ENCODE peak calls at places on chromosome 13, in eight cellular contexts. One of them, this sample, is unnamed.

GRCh38 chr13:112723771-112724170 is 33.9 kb downstream of the ATP11A start:
- DNase-seq in BJ: no peak
- DNase-seq in activated B cell treated with CpG ODN at 0.5 μM for 24 hours: no peak
- DNase-seq in heart right ventricle: no peak
- DNase-seq in astrocyte: no peak
- DNase-seq in retinal pigment epithelial cell: no peak
- DNase-seq in cardiac fibroblast: no peak
- DNase-seq in IMR-90: no peak
- DNase-seq in this sample: no peak

GRCh38 chr13:110412132-110412912 is 105.2 kb downstream of the COL4A2 start:
- DNase-seq in activated B cell treated with CpG ODN at 0.5 μM for 24 hours: peak; percentile 39
- DNase-seq in IMR-90: peak; percentile 100
- DNase-seq in BJ: peak; percentile 97
- DNase-seq in cardiac fibroblast: peak; percentile 100
- DNase-seq in retinal pigment epithelial cell: peak; percentile 93
- DNase-seq in astrocyte: peak; percentile 99
- DNase-seq in heart right ventricle: peak; percentile 84
- DNase-seq in this sample: peak; percentile 99

GRCh38 chr13:28641600-28641926 is 17.4 kb upstream of the POMP start:
- DNase-seq in astrocyte: no peak
- DNase-seq in IMR-90: no peak
- DNase-seq in BJ: no peak
- DNase-seq in cardiac fibroblast: peak; percentile 58
- DNase-seq in retinal pigment epithelial cell: no peak
- DNase-seq in activated B cell treated with CpG ODN at 0.5 μM for 24 hours: no peak
- DNase-seq in heart right ventricle: no peak
- DNase-seq in this sample: no peak

GRCh38 chr13:30045916-30046704 is 195.7 kb upstream of the UBL3 start:
- DNase-seq in retinal pigment epithelial cell: no peak
- DNase-seq in activated B cell treated with CpG ODN at 0.5 μM for 24 hours: no peak
- DNase-seq in BJ: peak; percentile 55
- DNase-seq in cardiac fibroblast: peak; percentile 73
- DNase-seq in heart right ventricle: no peak
- DNase-seq in IMR-90: peak; percentile 88
- DNase-seq in astrocyte: peak; percentile 95
- DNase-seq in this sample: peak; percentile 84

GRCh38 chr13:110283661-110284516 is 23.1 kb downstream of the COL4A1 start:
- DNase-seq in heart right ventricle: no peak
- DNase-seq in retinal pigment epithelial cell: no peak
- DNase-seq in astrocyte: peak; percentile 82
- DNase-seq in IMR-90: peak; percentile 66
- DNase-seq in BJ: peak; percentile 50
- DNase-seq in cardiac fibroblast: no peak
- DNase-seq in activated B cell treated with CpG ODN at 0.5 μM for 24 hours: no peak
- DNase-seq in this sample: peak; percentile 45

GRCh38 chr13:83867708-83868107 is 14.6 kb downstream of the SLITRK1 start:
- DNase-seq in retinal pigment epithelial cell: no peak
- DNase-seq in cardiac fibroblast: no peak
- DNase-seq in heart right ventricle: no peak
- DNase-seq in BJ: no peak
- DNase-seq in activated B cell treated with CpG ODN at 0.5 μM for 24 hours: no peak
- DNase-seq in IMR-90: no peak
- DNase-seq in astrocyte: no peak
- DNase-seq in this sample: no peak

GRCh38 chr13:58025821-58026220 is 394.3 kb downstream of the PCDH17 start:
- DNase-seq in heart right ventricle: no peak
- DNase-seq in cardiac fibroblast: peak; percentile 1
- DNase-seq in activated B cell treated with CpG ODN at 0.5 μM for 24 hours: no peak
- DNase-seq in astrocyte: peak; percentile 46
- DNase-seq in BJ: no peak
- DNase-seq in IMR-90: no peak
- DNase-seq in retinal pigment epithelial cell: peak; percentile 48
- DNase-seq in this sample: no peak

GRCh38 chr13:45823583-45823982 is 28.0 kb downstream of the SIAH3 start:
- DNase-seq in heart right ventricle: no peak
- DNase-seq in astrocyte: no peak
- DNase-seq in cardiac fibroblast: no peak
- DNase-seq in BJ: no peak
- DNase-seq in activated B cell treated with CpG ODN at 0.5 μM for 24 hours: no peak
- DNase-seq in IMR-90: no peak
- DNase-seq in retinal pigment epithelial cell: no peak
- DNase-seq in this sample: no peak

GRCh38 chr13:30400376-30400775 is 21.9 kb upstream of the UBE2L5 start:
- DNase-seq in BJ: no peak
- DNase-seq in heart right ventricle: no peak
- DNase-seq in retinal pigment epithelial cell: no peak
- DNase-seq in activated B cell treated with CpG ODN at 0.5 μM for 24 hours: no peak
- DNase-seq in IMR-90: no peak
- DNase-seq in astrocyte: no peak
- DNase-seq in cardiac fibroblast: no peak
- DNase-seq in this sample: no peak

GRCh38 chr13:113923376-113924063 is 50.4 kb downstream of the C13orf46 start:
- DNase-seq in heart right ventricle: no peak
- DNase-seq in retinal pigment epithelial cell: no peak
- DNase-seq in cardiac fibroblast: no peak
- DNase-seq in BJ: no peak
- DNase-seq in IMR-90: no peak
- DNase-seq in activated B cell treated with CpG ODN at 0.5 μM for 24 hours: no peak
- DNase-seq in astrocyte: no peak
- DNase-seq in this sample: no peak

GRCh38 chr13:73697166-73697565 is 437.0 kb downstream of the KLF12 start:
- DNase-seq in astrocyte: peak; percentile 39
- DNase-seq in cardiac fibroblast: no peak
- DNase-seq in IMR-90: no peak
- DNase-seq in heart right ventricle: no peak
- DNase-seq in retinal pigment epithelial cell: no peak
- DNase-seq in BJ: no peak
- DNase-seq in activated B cell treated with CpG ODN at 0.5 μM for 24 hours: no peak
- DNase-seq in this sample: no peak

DNA sequence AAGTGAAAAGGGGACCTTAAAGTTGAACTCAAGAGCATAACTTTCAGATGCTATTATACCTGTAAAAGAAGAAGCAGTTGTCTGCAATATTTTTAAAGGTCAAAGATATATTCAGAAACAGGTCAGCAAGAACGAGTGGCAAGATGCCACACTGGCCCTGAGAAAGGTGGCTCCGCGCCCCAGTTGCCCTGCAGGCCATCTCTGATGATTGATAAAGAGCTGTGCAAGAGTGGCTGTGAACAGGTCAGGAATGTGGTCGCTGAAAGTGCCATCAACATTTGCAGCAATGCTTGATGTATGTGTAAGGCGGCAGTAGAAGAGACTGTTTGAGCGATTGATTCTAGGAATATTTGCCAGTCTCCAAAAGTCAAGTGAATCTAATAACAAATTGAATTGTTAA is 664.2 kb upstream of the SLC10A2 start:
- DNase-seq in astrocyte: no peak
- DNase-seq in cardiac fibroblast: no peak
- DNase-seq in activated B cell treated with CpG ODN at 0.5 μM for 24 hours: no peak
- DNase-seq in IMR-90: no peak
- DNase-seq in retinal pigment epithelial cell: no peak
- DNase-seq in heart right ventricle: peak; percentile 51
- DNase-seq in BJ: no peak
- DNase-seq in this sample: no peak
- TF ChIP-seq CTCF in astrocyte: no peak
- TF ChIP-seq CTCF in cardiac fibroblast: no peak
- TF ChIP-seq CTCF in activated B cell treated with CpG ODN at 0.5 μM for 24 hours: no peak
- TF ChIP-seq CTCF in IMR-90: no peak
- TF ChIP-seq CTCF in retinal pigment epithelial cell: no peak
- TF ChIP-seq CTCF in heart right ventricle: no peak
- TF ChIP-seq CTCF in BJ: no peak
- TF ChIP-seq CTCF in this sample: no peak

GRCh38 chr13:41709511-41709910 is 251.4 kb downstream of the VWA8 start:
- DNase-seq in astrocyte: no peak
- DNase-seq in cardiac fibroblast: peak; percentile 38
- DNase-seq in retinal pigment epithelial cell: no peak
- DNase-seq in activated B cell treated with CpG ODN at 0.5 μM for 24 hours: no peak
- DNase-seq in BJ: no peak
- DNase-seq in heart right ventricle: no peak
- DNase-seq in IMR-90: peak; percentile 28
- DNase-seq in this sample: peak; percentile 22
- TF ChIP-seq CTCF in astrocyte: no peak
- TF ChIP-seq CTCF in cardiac fibroblast: no peak
- TF ChIP-seq CTCF in retinal pigment epithelial cell: no peak
- TF ChIP-seq CTCF in activated B cell treated with CpG ODN at 0.5 μM for 24 hours: no peak
- TF ChIP-seq CTCF in BJ: no peak
- TF ChIP-seq CTCF in heart right ventricle: no peak
- TF ChIP-seq CTCF in IMR-90: no peak
- TF ChIP-seq CTCF in this sample: no peak

GRCh38 chr13:21694831-21695230 is 24.0 kb downstream of the FGF9 start:
- DNase-seq in IMR-90: no peak
- DNase-seq in astrocyte: no peak
- DNase-seq in heart right ventricle: no peak
- DNase-seq in activated B cell treated with CpG ODN at 0.5 μM for 24 hours: no peak
- DNase-seq in BJ: no peak
- DNase-seq in cardiac fibroblast: no peak
- DNase-seq in retinal pigment epithelial cell: no peak
- DNase-seq in this sample: no peak
- TF ChIP-seq CTCF in IMR-90: no peak
- TF ChIP-seq CTCF in astrocyte: no peak
- TF ChIP-seq CTCF in heart right ventricle: no peak
- TF ChIP-seq CTCF in activated B cell treated with CpG ODN at 0.5 μM for 24 hours: no peak
- TF ChIP-seq CTCF in BJ: no peak
- TF ChIP-seq CTCF in cardiac fibroblast: no peak
- TF ChIP-seq CTCF in retinal pigment epithelial cell: no peak
- TF ChIP-seq CTCF in this sample: no peak

GRCh38 chr13:52652980-52653303 is 306 bp downstream of the SUGT1 start:
- DNase-seq in cardiac fibroblast: no peak
- DNase-seq in activated B cell treated with CpG ODN at 0.5 μM for 24 hours: no peak
- DNase-seq in retinal pigment epithelial cell: no peak
- DNase-seq in astrocyte: no peak
- DNase-seq in BJ: no peak
- DNase-seq in IMR-90: no peak
- DNase-seq in heart right ventricle: no peak
- DNase-seq in this sample: no peak
- TF ChIP-seq CTCF in cardiac fibroblast: no peak
- TF ChIP-seq CTCF in activated B cell treated with CpG ODN at 0.5 μM for 24 hours: no peak
- TF ChIP-seq CTCF in retinal pigment epithelial cell: no peak
- TF ChIP-seq CTCF in astrocyte: no peak
- TF ChIP-seq CTCF in BJ: no peak
- TF ChIP-seq CTCF in IMR-90: no peak
- TF ChIP-seq CTCF in heart right ventricle: peak; percentile 19
- TF ChIP-seq CTCF in this sample: peak; percentile 57

GRCh38 chr13:71979616-71980015 is 112.6 kb upstream of the DACH1 start:
- DNase-seq in retinal pigment epithelial cell: no peak
- DNase-seq in BJ: no peak
- DNase-seq in cardiac fibroblast: no peak
- DNase-seq in activated B cell treated with CpG ODN at 0.5 μM for 24 hours: no peak
- DNase-seq in astrocyte: no peak
- DNase-seq in heart right ventricle: no peak
- DNase-seq in IMR-90: no peak
- DNase-seq in this sample: no peak
- TF ChIP-seq CTCF in retinal pigment epithelial cell: peak; percentile 59
- TF ChIP-seq CTCF in BJ: no peak
- TF ChIP-seq CTCF in cardiac fibroblast: no peak
- TF ChIP-seq CTCF in activated B cell treated with CpG ODN at 0.5 μM for 24 hours: no peak
- TF ChIP-seq CTCF in astrocyte: no peak
- TF ChIP-seq CTCF in heart right ventricle: peak; percentile 7
- TF ChIP-seq CTCF in IMR-90: no peak
- TF ChIP-seq CTCF in this sample: no peak

GRCh38 chr13:43357435-43358065 is 334.2 kb downstream of the DNAJC15 start:
- DNase-seq in activated B cell treated with CpG ODN at 0.5 μM for 24 hours: no peak
- DNase-seq in IMR-90: no peak
- DNase-seq in heart right ventricle: peak; percentile 29
- DNase-seq in cardiac fibroblast: no peak
- DNase-seq in retinal pigment epithelial cell: no peak
- DNase-seq in astrocyte: no peak
- DNase-seq in BJ: no peak
- DNase-seq in this sample: no peak
- TF ChIP-seq CTCF in activated B cell treated with CpG ODN at 0.5 μM for 24 hours: no peak
- TF ChIP-seq CTCF in IMR-90: no peak
- TF ChIP-seq CTCF in heart right ventricle: no peak
- TF ChIP-seq CTCF in cardiac fibroblast: no peak
- TF ChIP-seq CTCF in retinal pigment epithelial cell: no peak
- TF ChIP-seq CTCF in astrocyte: no peak
- TF ChIP-seq CTCF in BJ: no peak
- TF ChIP-seq CTCF in this sample: no peak

GRCh38 chr13:72643339-72643989 is 84.0 kb downstream of the MZT1 start:
- DNase-seq in activated B cell treated with CpG ODN at 0.5 μM for 24 hours: no peak
- DNase-seq in IMR-90: peak; percentile 44
- DNase-seq in BJ: no peak
- DNase-seq in retinal pigment epithelial cell: no peak
- DNase-seq in cardiac fibroblast: peak; percentile 68
- DNase-seq in astrocyte: peak; percentile 6
- DNase-seq in heart right ventricle: no peak
- DNase-seq in this sample: peak; percentile 23
- TF ChIP-seq CTCF in activated B cell treated with CpG ODN at 0.5 μM for 24 hours: no peak
- TF ChIP-seq CTCF in IMR-90: peak; percentile 72
- TF ChIP-seq CTCF in BJ: peak; percentile 81
- TF ChIP-seq CTCF in retinal pigment epithelial cell: peak; percentile 86
- TF ChIP-seq CTCF in cardiac fibroblast: peak; percentile 79
- TF ChIP-seq CTCF in astrocyte: peak; percentile 91
- TF ChIP-seq CTCF in heart right ventricle: peak; percentile 71
- TF ChIP-seq CTCF in this sample: peak; percentile 87